ENCODE peak calls at places on chromosomes 3 and 15, in ten cellular contexts. Q is head of caudate nucleus; F is mesothelial cell of epicardium; Z is kidney; R is lower lobe of right lung; Y is cardiac septum; J is ovary; B is SK-N-SH; I is activated T-cell treated with anti-CD3 and anti-CD28 coated beads, Interleukin-2, amount 50 U/mL, for 72 hours; O is OCI-M1. G is an unnamed sample.

GRCh38 chr3:66494964-66495581 is 5.7 kb downstream of the LRIG1 start:
- DNase-seq in Q (no peak), F (no peak), Z (no peak), R (no peak), Y (no peak), J (no peak), B (no peak), I (no peak), O (peak; percentile 20), G (no peak)

GRCh38 chr3:118110196-118110595 is 924.5 kb downstream of the IGSF11 start:
- DNase-seq in Q (no peak), F (no peak), Z (no peak), R (no peak), Y (no peak), J (no peak), B (no peak), I (no peak), O (no peak), G (no peak)

GRCh38 chr15:73357999-73358665 is 10.6 kb downstream of the HCN4 start:
- DNase-seq in Q (no peak), F (no peak), Z (no peak), R (no peak), Y (no peak), J (no peak), B (no peak), I (no peak), O (no peak), G (no peak)

GRCh38 chr3:160464321-160464720 is 14.7 kb upstream of the TRIM59 start:
- DNase-seq in Q (peak; percentile 87), F (no peak), Z (no peak), R (no peak), Y (no peak), J (no peak), B (no peak), I (no peak), O (no peak), G (no peak)

GRCh38 chr3:21750831-21751391 is at the start of gene ZNF385D:
- DNase-seq in Q (peak; percentile 73), F (peak; percentile 71), Z (peak; percentile 78), R (peak; percentile 42), Y (peak; percentile 78), J (peak; percentile 23), B (peak; percentile 63), I (no peak), O (no peak), G (no peak)

GRCh38 chr3:190435618-190436017 is 14.1 kb downstream of the TMEM207 start:
- DNase-seq in Q (no peak), F (no peak), Z (no peak), R (no peak), Y (no peak), J (no peak), B (no peak), I (no peak), O (no peak), G (no peak)

GRCh38 chr3:137761563-137762503 is 2.3 kb upstream of the SOX14 start:
- DNase-seq in Q (no peak), F (no peak), Z (peak; percentile 64), R (no peak), Y (no peak), J (no peak), B (peak; percentile 38), I (no peak), O (no peak), G (no peak)

GRCh38 chr3:38005076-38006020 is 14.8 kb downstream of the VILL start:
- DNase-seq in Q (peak; percentile 97), F (no peak), Z (peak; percentile 85), R (peak; percentile 46), Y (no peak), J (no peak), B (no peak), I (no peak), O (no peak), G (no peak)

GRCh38 chr3:194308635-194309213 is 42.4 kb downstream of the CPN2 start:
- DNase-seq in Q (no peak), F (no peak), Z (no peak), R (no peak), Y (peak; percentile 35), J (no peak), B (no peak), I (no peak), O (no peak), G (no peak)

GRCh38 chr3:128416578-128417150 is 50.0 kb downstream of the DNAJB8 start:
- DNase-seq in Q (no peak), F (no peak), Z (no peak), R (no peak), Y (no peak), J (no peak), B (peak; percentile 55), I (no peak), O (peak; percentile 90), G (no peak)

GRCh38 chr3:115151921-115152320 is 4.8 kb upstream of the ZBTB20 start:
- DNase-seq in Q (no peak), F (no peak), Z (no peak), R (no peak), Y (no peak), J (no peak), B (no peak), I (no peak), O (no peak), G (no peak)

GRCh38 chr15:64651573-64652260 is 123.7 kb downstream of the RBPMS2 start:
- DNase-seq in Q (no peak), F (no peak), Z (no peak), R (no peak), Y (no peak), J (no peak), B (no peak), I (peak; percentile 39), O (no peak), G (no peak)

GRCh38 chr3:42572278-42572677 is 9.5 kb downstream of the SEC22C start:
- DNase-seq in Q (peak; percentile 72), F (no peak), Z (no peak), R (no peak), Y (no peak), J (no peak), B (peak; percentile 58), I (no peak), O (peak; percentile 52), G (no peak)

GRCh38 chr3:197878427-197878826 is 71.6 kb upstream of the RPL35A start:
- DNase-seq in Q (no peak), F (no peak), Z (no peak), R (peak; percentile 66), Y (no peak), J (no peak), B (no peak), I (peak; percentile 85), O (peak; percentile 50), G (no peak)

GRCh38 chr3:6578526-6578925 is 282.4 kb upstream of the GRM7 start:
- DNase-seq in Q (no peak), F (no peak), Z (no peak), R (no peak), Y (no peak), J (no peak), B (no peak), I (no peak), O (peak; percentile 26), G (no peak)

GRCh38 chr3:194936091-194936490 is 250.4 kb downstream of the FAM43A start:
- DNase-seq in Q (peak; percentile 12), F (no peak), Z (no peak), R (no peak), Y (no peak), J (no peak), B (no peak), I (no peak), O (no peak), G (no peak)

GRCh38 chr15:60819860-60820259 is 340.9 kb upstream of the ICE2 start:
- DNase-seq in Q (no peak), F (no peak), Z (no peak), R (no peak), Y (no peak), J (no peak), B (no peak), I (no peak), O (no peak), G (no peak)

GRCh38 chr15:97200161-97200560 is 760.3 kb upstream of the ARRDC4 start:
- DNase-seq in Q (no peak), F (no peak), Z (no peak), R (no peak), Y (no peak), J (no peak), B (no peak), I (no peak), O (peak; percentile 8), G (no peak)

GRCh38 chr3:114155370-114155821 is 23.5 kb downstream of the DRD3 start:
- DNase-seq in Q (peak; percentile 83), F (no peak), Z (no peak), R (no peak), Y (no peak), J (peak; percentile 18), B (peak; percentile 17), I (peak; percentile 24), O (peak; percentile 53), G (no peak)

GRCh38 chr15:68347392-68347791 is 69.8 kb downstream of the FEM1B start:
- DNase-seq in Q (no peak), F (no peak), Z (no peak), R (no peak), Y (no peak), J (no peak), B (no peak), I (no peak), O (no peak), G (no peak)

GRCh38 chr3:156323466-156323865 is 203.1 kb downstream of the KCNAB1 start:
- DNase-seq in Q (no peak), F (no peak), Z (no peak), R (no peak), Y (no peak), J (no peak), B (no peak), I (no peak), O (peak; percentile 1), G (no peak)

GRCh38 chr3:169665264-169666078 is 2.0 kb upstream of the MECOM start:
- DNase-seq in Q (no peak), F (no peak), Z (no peak), R (no peak), Y (no peak), J (no peak), B (peak; percentile 21), I (no peak), O (no peak), G (no peak)

GRCh38 chr3:6125520-6125919 is 735.4 kb upstream of the GRM7 start:
- DNase-seq in Q (no peak), F (no peak), Z (no peak), R (no peak), Y (no peak), J (no peak), B (no peak), I (no peak), O (no peak), G (no peak)

GRCh38 chr15:51991141-51991540 is 19.6 kb upstream of the LEO1 start:
- DNase-seq in Q (no peak), F (no peak), Z (no peak), R (no peak), Y (no peak), J (no peak), B (no peak), I (no peak), O (no peak), G (no peak)

GRCh38 chr3:42745291-42745745 is 27.7 kb downstream of the CCDC13 start:
- DNase-seq in Q (peak; percentile 13), F (no peak), Z (no peak), R (no peak), Y (no peak), J (no peak), B (no peak), I (no peak), O (no peak), G (no peak)

GRCh38 chr3:120368172-120368571 is 19.0 kb upstream of the LRRC58 start:
- DNase-seq in Q (no peak), F (no peak), Z (no peak), R (no peak), Y (no peak), J (no peak), B (no peak), I (no peak), O (no peak), G (no peak)

GRCh38 chr3:175199961-175200360 is 340.8 kb downstream of the NAALADL2 start:
- DNase-seq in Q (no peak), F (no peak), Z (no peak), R (no peak), Y (no peak), J (no peak), B (no peak), I (no peak), O (no peak), G (no peak)

GRCh38 chr3:69838217-69838616 is 99.0 kb downstream of the MITF start:
- DNase-seq in Q (no peak), F (no peak), Z (no peak), R (no peak), Y (no peak), J (no peak), B (peak; percentile 26), I (no peak), O (no peak), G (no peak)